ENCODE peak calls at places on chromosomes 16 and 17, in five cellular contexts. S is GM23338, I is sigmoid colon, E is pancreas, X is cardiac muscle cell. Y is an unnamed sample.
A peak's percentile ranks its signal among the peaks of the same experiment; 100 is the strongest.

GRCh38 chr17:15965510-15965909 is 20.6 kb downstream of the ADORA2B start:
- DNase-seq in E (no peak), S (peak; percentile 28), X (no peak), I (peak; percentile 21), Y (no peak)

GRCh38 chr17:10019941-10020403 is 114.9 kb upstream of the RCVRN start:
- DNase-seq in I (no peak), S (no peak), X (no peak), E (no peak), Y (no peak)

GRCh38 chr17:65092262-65092661 is 35.7 kb upstream of the GNA13 start:
- DNase-seq in E (no peak), I (no peak), X (peak; percentile 28), S (no peak), Y (no peak)

GRCh38 chr17:19369846-19370492 is 7.4 kb upstream of the B9D1 start:
- DNase-seq in S (no peak), I (peak; percentile 74), X (no peak), E (peak; percentile 25), Y (no peak)

GRCh38 chr16:56268799-56269198 is 77.5 kb downstream of the GNAO1 start:
- DNase-seq in I (peak; percentile 62), E (no peak), X (no peak), S (no peak), Y (no peak)

GRCh38 chr17:74274060-74274702 is at the start of gene DNAI2:
- DNase-seq in I (no peak), E (no peak), S (peak; percentile 79), X (peak; percentile 18), Y (no peak)

GRCh38 chr16:54504372-54504771 is 217.8 kb upstream of the IRX3 start:
- DNase-seq in I (no peak), E (no peak), S (peak; percentile 11), X (no peak), Y (no peak)

GRCh38 chr17:60391419-60392041 is 403 bp downstream of the USP32 start:
- DNase-seq in X (no peak), S (peak; percentile 78), I (no peak), E (peak; percentile 87), Y (no peak)

GRCh38 chr17:27756467-27757371 is 43.6 kb downstream of the NOS2 start:
- DNase-seq in S (peak; percentile 62), E (no peak), X (peak; percentile 69), I (no peak), Y (peak; percentile 70)

GRCh38 chr17:59366040-59366757 is 34.7 kb downstream of the YPEL2 start:
- DNase-seq in E (no peak), I (no peak), S (peak; percentile 93), X (no peak), Y (no peak)

GRCh38 chr16:67936876-67937605 is 391 bp upstream of the PSMB10 start:
- DNase-seq in E (no peak), X (no peak), S (no peak), I (no peak), Y (no peak)

GRCh38 chr16:50539822-50540710 is 8.1 kb upstream of the NKD1 start:
- DNase-seq in I (no peak), S (peak; percentile 55), E (no peak), X (no peak), Y (no peak)

GRCh38 chr17:81483862-81484194 is 28.8 kb downstream of the ACTG1 start:
- DNase-seq in X (no peak), E (peak; percentile 86), I (no peak), S (peak; percentile 52), Y (no peak)
- H3K4me1 ChIP-seq in X (peaks cover 31% of the 10 kb centered on the region), E (peaks cover 11% of the 10 kb centered on the region), I (no peaks in the 10 kb centered on the region), S (peaks cover under 1% of the 10 kb centered on the region), Y (peaks cover 19% of the 10 kb centered on the region)

GRCh38 chr17:76383645-76384221 is 676 bp upstream of the SPHK1 start:
- DNase-seq in E (peak; percentile 85), S (peak; percentile 66), X (peak; percentile 65), I (no peak), Y (peak; percentile 38)
- TF ChIP-seq CTCF in E (no peak), S (no peak), X (peak; percentile 35), I (peak; percentile 35), Y (no peak)

GRCh38 chr17:78174332-78174869 is 6.0 kb downstream of the SYNGR2 start:
- DNase-seq in X (no peak), I (peak; percentile 85), S (no peak), E (peak; percentile 98), Y (peak; percentile 64)

GRCh38 chr17:78173025-78173715 is 4.8 kb downstream of the SYNGR2 start:
- DNase-seq in E (no peak), S (no peak), I (no peak), X (no peak), Y (peak; percentile 84)

GRCh38 chr17:78176548-78177025 is 8.2 kb downstream of the SYNGR2 start:
- DNase-seq in E (peak; percentile 89), I (peak; percentile 84), S (peak; percentile 86), X (peak; percentile 61), Y (peak; percentile 86)

GRCh38 chr17:78175643-78175981 is 7.2 kb downstream of the SYNGR2 start:
- DNase-seq in X (no peak), E (peak; percentile 72), I (no peak), S (no peak), Y (no peak)

DNA sequence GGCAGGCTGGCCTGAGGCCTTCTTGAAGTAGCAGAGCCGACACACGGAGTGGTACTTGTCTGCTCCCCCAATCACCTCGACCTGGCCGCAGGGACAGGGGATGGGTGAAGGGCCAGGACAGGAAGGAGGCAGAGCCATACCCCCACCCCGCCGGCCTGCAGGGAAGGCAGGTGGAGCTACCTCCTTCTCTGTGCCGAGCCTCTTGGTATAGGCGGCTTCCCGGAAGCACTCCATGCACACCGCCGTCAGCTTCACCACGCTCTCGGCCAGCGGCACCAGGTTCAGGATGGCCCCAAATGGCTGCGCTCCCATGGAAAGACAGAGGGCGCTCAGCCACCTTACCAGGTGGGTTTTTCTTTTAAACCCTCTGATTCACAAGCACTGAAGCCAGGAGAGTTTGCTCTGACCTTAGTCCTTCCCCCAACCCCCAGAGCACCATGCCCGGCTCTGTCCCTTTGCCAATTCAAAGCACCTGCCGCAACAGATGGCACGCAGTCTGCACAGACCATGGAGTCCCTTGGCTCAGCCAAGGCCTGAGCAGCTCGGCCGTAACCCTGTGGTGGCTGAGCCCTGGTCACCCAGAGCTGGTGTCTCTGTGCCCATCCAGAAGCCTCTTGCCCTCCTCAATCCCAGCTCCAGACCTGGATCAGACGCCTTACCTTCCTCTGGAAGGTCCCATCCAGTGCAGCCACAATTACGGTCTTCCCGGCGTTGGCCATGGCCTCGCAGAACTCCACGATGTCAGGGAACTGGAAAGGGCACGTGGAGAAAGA is 6.7 kb downstream of the SYNGR2 start:
- DNase-seq in I (no peak), E (peak; percentile 92), S (peak; percentile 83), X (no peak), Y (peak; percentile 67)
- H3K4me1 ChIP-seq in I (no peaks in the 10 kb centered on the region), E (peaks cover 37% of the 10 kb centered on the region), S (peaks cover 16% of the 10 kb centered on the region), X (peaks cover 48% of the 10 kb centered on the region), Y (peaks cover 9% of the 10 kb centered on the region)

GRCh38 chr17:35486920-35487727 is 38.6 kb upstream of the SLFN13 start:
- DNase-seq in S (peak; percentile 13), X (peak; percentile 90), I (peak; percentile 73), E (no peak), Y (peak; percentile 81)

GRCh38 chr17:35493040-35493439 is 44.4 kb downstream of the SLFN12L start:
- DNase-seq in I (no peak), X (no peak), E (no peak), S (peak; percentile 74), Y (no peak)

GRCh38 chr17:35491417-35491816 is 42.9 kb upstream of the SLFN13 start:
- DNase-seq in X (no peak), E (no peak), I (no peak), S (no peak), Y (no peak)

GRCh38 chr17:35489944-35490343 is 41.4 kb upstream of the SLFN13 start:
- DNase-seq in S (peak; percentile 65), E (no peak), I (no peak), X (no peak), Y (no peak)
- TF ChIP-seq CTCF in S (no peak), E (no peak), I (no peak), X (no peak), Y (no peak)

DNA sequence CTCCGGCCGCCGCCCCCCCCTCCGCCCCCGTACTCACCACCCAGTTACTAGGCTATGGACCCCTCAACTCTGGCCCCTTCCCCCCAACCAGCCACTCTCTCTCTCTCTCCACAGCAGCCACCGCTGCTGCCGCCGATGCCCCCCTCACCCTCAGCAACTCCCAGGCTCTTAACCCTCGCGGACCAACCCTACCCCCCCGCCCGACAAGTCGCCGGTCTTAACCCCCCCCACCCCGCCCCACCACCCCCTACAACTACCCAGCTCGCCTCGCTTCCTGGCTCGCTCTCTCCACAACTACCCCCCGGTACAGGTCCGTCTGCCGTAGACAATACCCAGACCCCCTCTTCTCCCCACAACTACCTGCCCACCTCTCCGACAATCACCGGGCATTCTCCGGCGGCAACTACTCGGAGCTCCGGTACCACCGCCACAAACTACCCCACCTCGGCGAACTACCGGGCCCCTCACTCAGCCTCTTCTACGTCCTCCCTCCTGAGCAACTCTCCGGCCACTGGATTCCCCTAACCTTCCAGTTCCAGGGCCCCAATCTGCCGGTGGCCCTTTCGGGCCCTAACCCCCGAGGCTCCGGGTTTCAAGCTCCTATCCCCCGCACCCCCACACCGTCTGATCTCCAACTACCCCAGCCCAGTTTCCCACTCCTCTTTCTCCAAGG is 703 bp downstream of the PHF23 start:
- DNase-seq in S (no peak), X (peak; percentile 46), I (peak; percentile 79), E (peak; percentile 80), Y (peak; percentile 49)
- H3K4me1 ChIP-seq in S (peaks cover 18% of the 10 kb centered on the region), X (peaks cover 23% of the 10 kb centered on the region), I (no peaks in the 10 kb centered on the region), E (peaks cover 17% of the 10 kb centered on the region), Y (no peaks in the 10 kb centered on the region)

DNA sequence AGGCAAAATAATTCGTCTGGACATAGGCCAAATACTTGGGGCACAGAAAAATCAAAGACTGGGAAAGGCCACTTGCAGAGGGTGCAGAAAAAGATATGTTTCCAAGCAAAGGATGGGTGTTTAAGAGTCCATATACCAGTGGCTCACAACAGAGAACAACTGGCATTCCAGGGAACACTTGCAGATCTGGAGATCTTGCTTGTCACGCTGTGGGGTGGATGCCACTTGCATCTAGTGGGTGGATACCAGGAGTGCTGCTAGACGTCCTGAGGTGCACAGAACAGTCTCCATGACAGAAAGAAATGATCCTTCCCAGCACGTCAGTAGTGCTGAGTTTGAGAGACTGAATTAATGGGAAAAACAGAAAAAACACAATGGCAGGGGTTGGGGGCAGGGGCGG is 8.4 kb downstream of the CBX8 start:
- DNase-seq in S (no peak), E (peak; percentile 2), I (no peak), X (no peak), Y (no peak)
- TF ChIP-seq CTCF in S (no peak), E (no peak), I (no peak), X (no peak), Y (no peak)

GRCh38 chr17:1003972-1004768 is 7.2 kb downstream of the TIMM22 start:
- DNase-seq in E (peak; percentile 45), X (no peak), I (no peak), S (no peak), Y (no peak)

GRCh38 chr17:1004769-1005295 is 7.9 kb downstream of the TIMM22 start:
- DNase-seq in S (no peak), E (peak; percentile 67), I (no peak), X (no peak), Y (no peak)

GRCh38 chr17:1002771-1003555 is 6.0 kb downstream of the TIMM22 start:
- DNase-seq in E (peak; percentile 36), I (no peak), X (peak; percentile 37), S (no peak), Y (no peak)

GRCh38 chr17:1002412-1002753 is 5.5 kb downstream of the TIMM22 start:
- DNase-seq in X (no peak), I (no peak), E (no peak), S (no peak), Y (no peak)

GRCh38 chr17:1003633-1003971 is 6.7 kb downstream of the TIMM22 start:
- DNase-seq in S (no peak), I (no peak), E (peak; percentile 61), X (no peak), Y (no peak)
- H3K4me1 ChIP-seq in S (no peaks in the 10 kb centered on the region), I (no peaks in the 10 kb centered on the region), E (peaks cover 24% of the 10 kb centered on the region), X (peaks cover 16% of the 10 kb centered on the region), Y (no peaks in the 10 kb centered on the region)

Y was measured in Peyer's patch.